ENCODE peak calls at places on chromosome 4, in nine cellular contexts. B is A549, Z is AG10803, K is cardiac fibroblast, X is AG04449, F is ovary, I is upper lobe of left lung, Q is HCT116, H is ascending aorta. U is an unnamed sample.
A peak's percentile ranks its signal among the peaks of the same experiment; 100 is the strongest.

GRCh38 chr4:94577136-94577535 is 125.4 kb downstream of the PDLIM5 start:
- DNase-seq in B (no peak), Z (peak; percentile 74), K (peak; percentile 88), X (no peak), F (peak; percentile 55), I (no peak), Q (no peak), H (no peak), U (no peak)

GRCh38 chr4:94221930-94222329 is 14.3 kb downstream of the SMARCAD1 start:
- DNase-seq in B (no peak), Z (no peak), K (no peak), X (no peak), F (no peak), I (no peak), Q (no peak), H (no peak), U (no peak)

GRCh38 chr4:188854451-188854850 is 715.2 kb downstream of the TRIML1 start:
- DNase-seq in B (no peak), Z (peak; percentile 15), K (no peak), X (no peak), F (no peak), I (no peak), Q (no peak), H (no peak), U (no peak)

GRCh38 chr4:54440394-54441223 is 211.5 kb downstream of the PDGFRA start:
- DNase-seq in B (peak; percentile 21), Z (peak; percentile 44), K (peak; percentile 54), X (no peak), F (no peak), I (no peak), Q (peak; percentile 29), H (no peak), U (no peak)

GRCh38 chr4:123600426-123600825 is 203.8 kb downstream of the SPRY1 start:
- DNase-seq in B (no peak), Z (peak; percentile 7), K (no peak), X (no peak), F (no peak), I (no peak), Q (no peak), H (no peak), U (no peak)

GRCh38 chr4:130185123-130185522 is 1089.2 kb downstream of the C4orf33 start:
- DNase-seq in B (no peak), Z (no peak), K (no peak), X (no peak), F (no peak), I (no peak), Q (no peak), H (no peak), U (no peak)

GRCh38 chr4:25805255-25805860 is 57.4 kb downstream of the SEL1L3 start:
- DNase-seq in B (no peak), Z (no peak), K (no peak), X (no peak), F (no peak), I (no peak), Q (no peak), H (no peak), U (no peak)

GRCh38 chr4:139767168-139767567 is 101.5 kb downstream of the MGST2 start:
- DNase-seq in B (no peak), Z (peak; percentile 94), K (no peak), X (peak; percentile 77), F (no peak), I (no peak), Q (no peak), H (no peak), U (no peak)

GRCh38 chr4:177118596-177118995 is 191.1 kb upstream of the NEIL3 start:
- DNase-seq in B (no peak), Z (peak; percentile 100), K (peak; percentile 98), X (peak; percentile 99), F (no peak), I (no peak), Q (no peak), H (no peak), U (no peak)

GRCh38 chr4:56976283-56976877 is 1.0 kb downstream of the NOA1 start:
- DNase-seq in B (no peak), Z (no peak), K (no peak), X (no peak), F (peak; percentile 51), I (peak; percentile 31), Q (no peak), H (no peak), U (no peak)

GRCh38 chr4:82898322-82899243 is 2.0 kb upstream of the THAP9 start:
- DNase-seq in B (peak; percentile 59), Z (peak; percentile 94), K (peak; percentile 93), X (peak; percentile 77), F (no peak), I (peak; percentile 27), Q (no peak), H (peak; percentile 73), U (peak; percentile 61)

GRCh38 chr4:136900706-136901105 is 631.6 kb downstream of the PCDH18 start:
- DNase-seq in B (no peak), Z (no peak), K (peak; percentile 29), X (no peak), F (no peak), I (no peak), Q (no peak), H (no peak), U (no peak)

GRCh38 chr4:38733663-38734062 is 49.1 kb downstream of the TLR10 start:
- DNase-seq in B (no peak), Z (no peak), K (no peak), X (no peak), F (no peak), I (no peak), Q (no peak), H (no peak), U (no peak)

GRCh38 chr4:126071346-126072333 is 756.9 kb downstream of the FAT4 start:
- DNase-seq in B (no peak), Z (peak; percentile 80), K (peak; percentile 73), X (peak; percentile 10), F (no peak), I (peak; percentile 57), Q (no peak), H (no peak), U (no peak)

GRCh38 chr4:37995299-37995821 is 35.2 kb downstream of the PTTG2 start:
- DNase-seq in B (no peak), Z (no peak), K (no peak), X (no peak), F (no peak), I (no peak), Q (no peak), H (no peak), U (no peak)

GRCh38 chr4:186669159-186669720 is 54.4 kb downstream of the FAT1 start:
- DNase-seq in B (peak; percentile 38), Z (peak; percentile 89), K (peak; percentile 83), X (peak; percentile 28), F (no peak), I (no peak), Q (no peak), H (no peak), U (no peak)

GRCh38 chr4:36269116-36269515 is 12.3 kb upstream of the DTHD1 start:
- DNase-seq in B (no peak), Z (no peak), K (no peak), X (no peak), F (no peak), I (no peak), Q (no peak), H (no peak), U (no peak)

GRCh38 chr4:78938868-78939666 is at the start of gene PAQR3:
- DNase-seq in B (peak; percentile 76), Z (peak; percentile 76), K (peak; percentile 86), X (no peak), F (peak; percentile 87), I (peak; percentile 87), Q (peak; percentile 57), H (peak; percentile 90), U (peak; percentile 48)

GRCh38 chr4:125155251-125155650 is 159.5 kb upstream of the FAT4 start:
- DNase-seq in B (no peak), Z (no peak), K (no peak), X (no peak), F (no peak), I (no peak), Q (no peak), H (no peak), U (no peak)

GRCh38 chr4:56655627-56656345 is 25.3 kb downstream of the HOPX start:
- DNase-seq in B (no peak), Z (no peak), K (no peak), X (no peak), F (no peak), I (no peak), Q (no peak), H (no peak), U (no peak)

GRCh38 chr4:122450847-122451246 is 5.7 kb downstream of the IL2 start:
- DNase-seq in B (peak; percentile 41), Z (peak; percentile 7), K (peak; percentile 12), X (peak; percentile 1), F (no peak), I (no peak), Q (peak; percentile 73), H (no peak), U (peak; percentile 3)

GRCh38 chr4:74328501-74328900 is 20.2 kb downstream of the EPGN start:
- DNase-seq in B (no peak), Z (no peak), K (no peak), X (no peak), F (no peak), I (no peak), Q (no peak), H (no peak), U (no peak)

GRCh38 chr4:143184503-143185252 is at the start of gene USP38:
- DNase-seq in B (peak; percentile 93), Z (peak; percentile 91), K (peak; percentile 92), X (peak; percentile 78), F (peak; percentile 87), I (peak; percentile 92), Q (peak; percentile 86), H (peak; percentile 95), U (peak; percentile 82)
- TF ChIP-seq CTCF in B (no peak), Z (no peak), K (no peak), X (peak; percentile 4), F (no peak), I (no peak), Q (no peak), H (no peak), U (no peak)

GRCh38 chr4:102037566-102037965 is 247.0 kb downstream of the BANK1 start:
- DNase-seq in B (no peak), Z (peak; percentile 12), K (no peak), X (no peak), F (no peak), I (no peak), Q (no peak), H (no peak), U (no peak)
- H3K4me3 ChIP-seq in B (no peak overlapping the region), Z (no peak overlapping the region), K (no peak overlapping the region), X (no peak overlapping the region), F (no peak overlapping the region), I (no peak overlapping the region), Q (no peak overlapping the region), H (no peak overlapping the region), U (no peak overlapping the region)

GRCh38 chr4:81606796-81607550 is 135.3 kb upstream of the RASGEF1B start:
- DNase-seq in B (no peak), Z (no peak), K (peak; percentile 66), X (no peak), F (peak; percentile 25), I (peak; percentile 51), Q (no peak), H (no peak), U (no peak)
- TF ChIP-seq CTCF in B (no peak), Z (no peak), K (no peak), X (no peak), F (no peak), I (no peak), Q (no peak), H (no peak), U (no peak)

DNA sequence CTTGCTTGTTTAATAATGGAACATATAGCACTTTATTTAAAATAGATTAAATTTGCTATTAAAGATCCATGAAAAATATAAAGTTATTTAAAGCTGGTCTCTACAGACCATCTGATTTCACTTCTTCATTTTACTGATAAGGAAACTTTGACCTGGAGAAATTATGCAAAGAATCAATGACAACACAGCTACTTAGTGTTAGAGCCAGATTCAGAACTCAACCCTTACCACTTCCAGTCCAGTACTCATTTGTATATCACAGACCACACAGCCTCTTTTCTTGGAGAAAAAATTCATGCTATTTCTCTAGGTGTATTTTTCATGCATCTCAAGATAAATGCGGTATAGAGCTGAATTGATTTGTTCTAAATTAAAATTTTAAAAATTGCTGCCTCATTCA is 34.0 kb downstream of the WDFY3 start:
- DNase-seq in B (no peak), Z (no peak), K (no peak), X (no peak), F (no peak), I (no peak), Q (no peak), H (no peak), U (no peak)
- H3K4me3 ChIP-seq in B (no peak overlapping the region), Z (no peak overlapping the region), K (no peak overlapping the region), X (no peak overlapping the region), F (no peak overlapping the region), I (no peak overlapping the region), Q (no peak overlapping the region), H (no peak overlapping the region), U (no peak overlapping the region)